ENCODE peak calls at places on chromosomes 6 and 20, in five cellular contexts. V is NT2/D1, X is HepG2, I is H1, E is GM12878. C is an unnamed sample.

GRCh38 chr6:90098025-90098474 is 198.6 kb downstream of the BACH2 start:
- DNase-seq in V (no peak), X (no peak), E (no peak), I (no peak), C (peak)

GRCh38 chr20:15257471-15257870 is 920.1 kb upstream of the FLRT3 start:
- DNase-seq in X (no peak), E (no peak), V (no peak), I (no peak), C (no peak)

GRCh38 chr6:109322825-109323580 is 59.3 kb downstream of the CD164 start:
- DNase-seq in E (no peak), I (no peak), X (no peak), V (no peak), C (no peak)

GRCh38 chr6:36829919-36830544 is 9.2 kb downstream of the CPNE5 start:
- DNase-seq in X (peak), V (no peak), I (no peak), E (no peak), C (no peak)

GRCh38 chr6:115720900-115721299 is 339.8 kb downstream of the FRK start:
- DNase-seq in V (no peak), E (no peak), I (no peak), X (no peak), C (no peak)

GRCh38 chr6:14652536-14652935 is 535.0 kb downstream of the CD83 start:
- DNase-seq in E (no peak), V (no peak), I (no peak), X (no peak), C (no peak)

GRCh38 chr6:169669147-169669546 is 32.7 kb downstream of the WDR27 start:
- DNase-seq in E (no peak), X (no peak), V (no peak), I (no peak), C (no peak)

GRCh38 chr6:153076431-153076830 is 54.7 kb downstream of the RGS17 start:
- DNase-seq in V (no peak), E (no peak), X (no peak), I (no peak), C (no peak)

GRCh38 chr6:149077208-149077607 is 240.3 kb upstream of the TAB2 start:
- DNase-seq in I (no peak), V (no peak), X (no peak), E (no peak), C (no peak)

GRCh38 chr20:39795401-39796272 is 833.5 kb downstream of the DHX35 start:
- DNase-seq in V (no peak), X (no peak), E (no peak), I (no peak), C (no peak)

GRCh38 chr6:38588631-38589366 is 50.9 kb downstream of the BTBD9 start:
- DNase-seq in V (no peak), E (no peak), X (peak), I (no peak), C (no peak)

GRCh38 chr6:8958894-8959511 is 523.7 kb upstream of the SLC35B3 start:
- DNase-seq in I (no peak), E (no peak), V (no peak), X (peak), C (no peak)

GRCh38 chr6:137241481-137242011 is 22.4 kb upstream of the IFNGR1 start:
- DNase-seq in E (no peak), X (peak), I (no peak), V (no peak), C (no peak)

GRCh38 chr6:27312146-27312949 is at the start of gene POM121L2:
- DNase-seq in I (no peak), V (no peak), X (peak), E (no peak), C (peak)

GRCh38 chr6:75156186-75156878 is 49.5 kb downstream of the COL12A1 start:
- DNase-seq in E (no peak), X (no peak), I (no peak), V (no peak), C (no peak)

GRCh38 chr6:5295612-5296011 is 34.3 kb downstream of the FARS2 start:
- DNase-seq in I (no peak), E (no peak), X (no peak), V (no peak), C (no peak)

GRCh38 chr6:33112148-33112547 is 36.4 kb downstream of the HLA-DPB1 start:
- DNase-seq in X (peak), E (peak), V (no peak), I (no peak), C (peak)

GRCh38 chr6:82645536-82646230 is 282.1 kb downstream of the TPBG start:
- DNase-seq in X (no peak), E (no peak), V (no peak), I (no peak), C (no peak)

GRCh38 chr6:28742668-28743270 is 181.0 kb downstream of the TRIM27 start:
- DNase-seq in X (peak), I (peak), E (no peak), V (peak), C (no peak)

GRCh38 chr20:11711214-11711613 is 206.5 kb upstream of the BTBD3 start:
- DNase-seq in I (no peak), X (no peak), E (no peak), V (no peak), C (no peak)

GRCh38 chr6:155260686-155261085 is 3.1 kb upstream of the CLDN20 start:
- DNase-seq in X (no peak), V (no peak), I (no peak), E (peak), C (no peak)

GRCh38 chr20:25081730-25082497 is at the start of gene VSX1:
- DNase-seq in X (no peak), E (no peak), V (no peak), I (no peak), C (no peak)

GRCh38 chr20:49037962-49038387 is 8.1 kb upstream of the CSE1L start:
- DNase-seq in X (no peak), V (no peak), I (no peak), E (no peak), C (no peak)

GRCh38 chr6:128368213-128369000 is 152.0 kb downstream of the PTPRK start:
- DNase-seq in E (no peak), X (no peak), I (no peak), V (no peak), C (no peak)

GRCh38 chr6:55180258-55180657 is 5.9 kb downstream of the HCRTR2 start:
- DNase-seq in I (no peak), V (no peak), E (no peak), X (no peak), C (no peak)

GRCh38 chr6:75940558-75940957 is 131.9 kb downstream of the IMPG1 start:
- DNase-seq in X (no peak), V (no peak), I (no peak), E (no peak), C (no peak)

GRCh38 chr6:107129370-107129925 is 14.1 kb upstream of the BEND3 start:
- DNase-seq in X (no peak), V (no peak), E (no peak), I (no peak), C (no peak)

GRCh38 chr6:38214159-38214558 is 394.6 kb downstream of the ZFAND3 start:
- DNase-seq in V (no peak), I (no peak), E (no peak), X (no peak), C (no peak)

GRCh38 chr20:10565191-10565921 is 108.4 kb downstream of the JAG1 start:
- DNase-seq in I (no peak), V (no peak), X (peak), E (no peak), C (no peak)

GRCh38 chr20:10562929-10563328 is 110.9 kb downstream of the JAG1 start:
- DNase-seq in I (no peak), E (no peak), V (no peak), X (no peak), C (no peak)

GRCh38 chr20:10563935-10564492 is 109.8 kb downstream of the JAG1 start:
- DNase-seq in E (no peak), I (no peak), X (no peak), V (no peak), C (no peak)

GRCh38 chr20:10568032-10568431 is 105.8 kb downstream of the JAG1 start:
- DNase-seq in E (no peak), V (no peak), X (peak), I (no peak), C (no peak)

DNA sequence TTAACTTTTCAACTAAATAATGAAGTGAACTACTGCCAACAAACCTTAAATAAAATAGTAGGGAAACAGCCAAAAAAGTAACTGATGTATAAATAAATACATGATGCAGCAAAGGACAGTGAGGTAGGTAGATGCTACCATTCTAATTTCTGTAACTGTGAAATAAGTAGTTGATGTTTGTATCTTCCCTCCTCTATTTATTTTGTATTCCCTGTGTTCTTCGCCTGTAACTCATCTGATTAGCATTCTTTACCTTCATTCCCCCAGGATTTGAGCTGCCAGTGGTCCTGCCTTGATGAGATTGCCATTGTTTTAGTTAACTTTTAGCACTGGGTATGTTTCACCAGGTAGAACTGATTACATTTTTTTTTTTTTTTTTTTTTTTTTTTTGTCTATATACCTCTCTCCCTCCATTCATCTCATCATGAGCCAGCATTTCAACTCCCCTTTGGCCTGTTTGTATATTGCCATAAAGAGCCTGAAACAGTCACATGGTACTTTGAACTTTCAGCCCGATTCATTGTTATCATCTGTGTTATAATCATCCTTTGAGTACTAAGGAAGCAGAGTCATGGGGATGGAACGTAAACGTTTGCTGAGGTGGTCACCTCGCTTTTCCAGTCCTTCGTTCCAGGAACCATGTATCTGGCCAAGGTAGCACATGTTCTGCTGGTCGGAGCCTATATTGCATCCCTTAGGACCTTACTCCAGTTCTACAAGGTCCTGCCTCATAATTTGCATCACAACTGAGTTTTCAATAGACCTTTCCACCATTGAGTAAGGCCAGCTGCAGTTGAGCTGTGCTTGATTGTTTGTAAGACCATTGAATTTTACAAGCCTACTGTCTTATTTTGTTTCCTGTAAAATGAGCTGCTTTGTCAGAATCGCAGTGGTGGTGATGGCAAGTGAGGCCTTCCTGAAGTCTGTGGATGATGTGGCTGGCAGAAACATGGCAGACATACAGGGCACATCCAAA is 107.6 kb downstream of the JAG1 start:
- DNase-seq in V (no peak), X (peak), E (no peak), I (no peak), C (no peak)
- TF ChIP-seq SUZ12 in V (no peak), X (no peak), E (no peak), I (no peak), C (no peak)

GRCh38 chr6:166587631-166588413 is 1.3 kb upstream of the RAMACL start:
- DNase-seq in V (no peak), X (no peak), I (no peak), E (peak), C (no peak)
- TF ChIP-seq SUZ12 in V (no peak), X (no peak), I (no peak), E (no peak), C (no peak)

GRCh38 chr20:36175016-36175415 is 20.5 kb downstream of the EPB41L1 start:
- DNase-seq in V (no peak), E (no peak), I (no peak), X (no peak), C (no peak)
- TF ChIP-seq SUZ12 in V (no peak), E (no peak), I (no peak), X (no peak), C (no peak)

GRCh38 chr20:52586697-52587096 is 385.5 kb upstream of the TSHZ2 start:
- DNase-seq in E (no peak), V (no peak), X (no peak), I (no peak), C (no peak)

GRCh38 chr20:52592567-52592966 is 379.6 kb upstream of the TSHZ2 start:
- DNase-seq in I (no peak), X (no peak), E (no peak), V (no peak), C (no peak)

GRCh38 chr20:52593634-52594033 is 378.5 kb upstream of the TSHZ2 start:
- DNase-seq in E (no peak), V (no peak), X (no peak), I (no peak), C (no peak)

GRCh38 chr20:52585333-52585732 is 386.8 kb upstream of the TSHZ2 start:
- DNase-seq in X (no peak), E (no peak), V (no peak), I (no peak), C (no peak)

DNA sequence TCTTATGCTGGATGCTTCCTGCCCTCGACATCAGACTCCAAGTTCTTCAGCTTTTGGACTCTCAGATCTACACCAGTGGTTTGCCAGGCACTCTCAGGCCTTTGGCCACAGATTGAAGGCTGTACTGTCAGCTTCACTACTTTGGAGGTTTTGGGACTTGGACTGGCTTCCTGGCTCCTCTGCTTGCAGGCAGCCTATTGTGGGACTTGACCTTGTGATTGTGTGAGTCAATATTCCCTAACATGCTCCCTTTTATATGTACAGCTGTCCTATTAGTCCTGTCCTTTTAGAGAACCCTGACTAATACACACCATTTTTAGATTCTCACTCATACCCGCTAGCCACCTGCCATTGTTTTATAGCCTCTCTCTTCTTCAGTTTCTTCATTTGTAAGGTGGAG is 382.1 kb upstream of the TSHZ2 start:
- DNase-seq in E (no peak), I (no peak), V (no peak), X (no peak), C (no peak)
- TF ChIP-seq SUZ12 in E (no peak), I (no peak), V (no peak), X (no peak), C (no peak)

GRCh38 chr6:117288083-117288715 is 22.8 kb downstream of the VGLL2 start:
- DNase-seq in I (no peak), X (no peak), V (no peak), E (no peak), C (no peak)
- TF ChIP-seq SUZ12 in I (no peak), X (no peak), V (no peak), E (no peak), C (no peak)

GRCh38 chr6:158468666-158469065 is 91.2 kb upstream of the TMEM181 start:
- DNase-seq in I (no peak), X (no peak), V (no peak), E (no peak), C (no peak)
- TF ChIP-seq SUZ12 in I (no peak), X (no peak), V (no peak), E (no peak), C (no peak)

DNA sequence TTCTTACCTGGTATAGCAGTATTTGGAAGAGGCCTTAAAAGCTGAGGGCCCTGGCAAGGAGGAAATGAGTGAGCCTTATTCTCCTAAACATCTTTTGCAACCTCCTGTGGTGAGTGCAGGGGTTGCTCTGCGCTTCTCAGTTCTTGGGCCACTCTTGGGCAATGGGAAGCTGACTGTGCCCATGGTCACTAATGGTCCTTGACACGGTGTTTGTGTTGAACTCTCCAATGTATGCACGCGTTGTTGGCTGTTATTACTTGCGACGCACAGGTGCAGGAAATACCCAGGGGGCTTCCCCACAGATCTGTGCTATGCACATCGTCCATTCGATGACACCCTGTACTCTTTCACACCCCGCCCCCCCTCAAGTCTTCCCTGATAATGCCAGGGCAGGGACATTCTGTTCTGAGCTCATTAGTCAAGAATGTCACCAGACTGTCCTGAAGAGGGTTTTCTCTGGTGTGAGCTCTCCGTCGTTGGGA is 79.7 kb downstream of the EDN1 start:
- DNase-seq in X (no peak), I (no peak), E (peak), V (no peak), C (no peak)
- TF ChIP-seq SUZ12 in X (no peak), I (no peak), E (no peak), V (no peak), C (no peak)

DNA sequence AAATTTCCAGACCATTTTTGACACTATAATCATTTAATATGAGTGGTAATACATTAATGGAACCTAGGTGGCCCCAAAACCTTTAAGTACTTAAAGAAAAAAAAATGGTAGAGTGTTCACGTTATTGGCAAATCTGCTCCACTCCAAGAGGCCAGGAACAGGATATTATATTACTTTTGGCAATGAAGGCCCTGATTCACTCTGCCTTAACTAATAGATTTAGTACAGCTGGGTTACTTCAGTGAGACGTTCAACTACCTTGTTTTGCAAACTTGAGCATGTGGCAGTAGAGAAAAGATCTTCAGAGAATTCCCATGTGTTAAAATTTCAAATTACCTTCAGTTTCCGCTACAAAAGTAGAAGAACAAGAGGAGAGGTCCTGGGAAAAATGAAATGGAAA is 12.8 kb downstream of the ADNP start:
- DNase-seq in E (no peak), I (no peak), X (no peak), V (no peak), C (no peak)
- TF ChIP-seq SUZ12 in E (no peak), I (no peak), X (no peak), V (no peak), C (no peak)

GRCh38 chr20:58621906-58622548 is 29.1 kb upstream of the STX16 start:
- DNase-seq in I (no peak), V (no peak), X (no peak), E (no peak), C (no peak)

GRCh38 chr20:58617158-58617557 is 33.9 kb upstream of the STX16 start:
- DNase-seq in E (no peak), V (no peak), X (no peak), I (no peak), C (no peak)

GRCh38 chr20:58618694-58619540 is 32.2 kb upstream of the STX16 start:
- DNase-seq in E (no peak), X (no peak), V (no peak), I (no peak), C (no peak)

GRCh38 chr20:58622671-58623578 is 28.2 kb upstream of the STX16 start:
- DNase-seq in I (no peak), E (no peak), V (no peak), X (no peak), C (no peak)

GRCh38 chr20:58619847-58620431 is 31.1 kb upstream of the STX16 start:
- DNase-seq in I (peak), X (no peak), V (no peak), E (no peak), C (no peak)
- TF ChIP-seq SUZ12 in I (no peak), X (no peak), V (no peak), E (no peak), C (no peak)

C was measured in HEK293T.